ENCODE peak calls at places on chromosomes 13 and 19, in ten cellular contexts. One of them, this sample, is unnamed.

GRCh38 chr19:38880076-38880881 is 2.2 kb upstream of the RINL start:
- DNase-seq in esophagus muscularis mucosa: no peak
- DNase-seq in breast epithelium: no peak
- DNase-seq in HepG2: no peak
- DNase-seq in GM23338: peak; percentile 62
- DNase-seq in prostate gland: no peak
- DNase-seq in HCT116: no peak
- DNase-seq in transverse colon: no peak
- DNase-seq in endothelial cell of umbilical vein: no peak
- DNase-seq in Panc1: no peak
- DNase-seq in this sample: no peak

GRCh38 chr13:67043901-67044300 is 186.2 kb downstream of the PCDH9 start:
- DNase-seq in endothelial cell of umbilical vein: peak; percentile 22
- DNase-seq in Panc1: no peak
- DNase-seq in HCT116: no peak
- DNase-seq in breast epithelium: no peak
- DNase-seq in transverse colon: no peak
- DNase-seq in esophagus muscularis mucosa: no peak
- DNase-seq in GM23338: no peak
- DNase-seq in HepG2: no peak
- DNase-seq in prostate gland: no peak
- DNase-seq in this sample: no peak

GRCh38 chr19:31214086-31214485 is 135.2 kb downstream of the TSHZ3 start:
- DNase-seq in HCT116: no peak
- DNase-seq in HepG2: no peak
- DNase-seq in esophagus muscularis mucosa: no peak
- DNase-seq in GM23338: no peak
- DNase-seq in prostate gland: peak; percentile 38
- DNase-seq in breast epithelium: peak; percentile 94
- DNase-seq in Panc1: peak; percentile 80
- DNase-seq in transverse colon: peak; percentile 69
- DNase-seq in endothelial cell of umbilical vein: peak; percentile 17
- DNase-seq in this sample: peak; percentile 63

GRCh38 chr19:44848036-44848804 is 2.1 kb downstream of the NECTIN2 start:
- DNase-seq in esophagus muscularis mucosa: no peak
- DNase-seq in HCT116: no peak
- DNase-seq in endothelial cell of umbilical vein: peak; percentile 89
- DNase-seq in Panc1: no peak
- DNase-seq in breast epithelium: peak; percentile 38
- DNase-seq in GM23338: peak; percentile 87
- DNase-seq in transverse colon: no peak
- DNase-seq in HepG2: no peak
- DNase-seq in prostate gland: peak; percentile 21
- DNase-seq in this sample: no peak

GRCh38 chr13:59982631-59983382 is 180.9 kb downstream of the DIAPH3 start:
- DNase-seq in esophagus muscularis mucosa: no peak
- DNase-seq in breast epithelium: no peak
- DNase-seq in transverse colon: no peak
- DNase-seq in Panc1: no peak
- DNase-seq in prostate gland: no peak
- DNase-seq in endothelial cell of umbilical vein: no peak
- DNase-seq in GM23338: no peak
- DNase-seq in HCT116: no peak
- DNase-seq in HepG2: no peak
- DNase-seq in this sample: no peak

GRCh38 chr19:47049307-47049700 is 880 bp upstream of the TMEM160 start:
- DNase-seq in HCT116: no peak
- DNase-seq in HepG2: no peak
- DNase-seq in prostate gland: no peak
- DNase-seq in GM23338: peak; percentile 87
- DNase-seq in breast epithelium: no peak
- DNase-seq in esophagus muscularis mucosa: no peak
- DNase-seq in endothelial cell of umbilical vein: no peak
- DNase-seq in transverse colon: no peak
- DNase-seq in Panc1: no peak
- DNase-seq in this sample: no peak

GRCh38 chr13:112771139-112771876 is 81.5 kb downstream of the ATP11A start:
- DNase-seq in transverse colon: no peak
- DNase-seq in prostate gland: no peak
- DNase-seq in GM23338: no peak
- DNase-seq in Panc1: no peak
- DNase-seq in HCT116: no peak
- DNase-seq in breast epithelium: no peak
- DNase-seq in HepG2: no peak
- DNase-seq in esophagus muscularis mucosa: no peak
- DNase-seq in endothelial cell of umbilical vein: no peak
- DNase-seq in this sample: no peak

GRCh38 chr19:38135150-38135998 is 88.6 kb downstream of the DPF1 start:
- DNase-seq in endothelial cell of umbilical vein: no peak
- DNase-seq in breast epithelium: no peak
- DNase-seq in esophagus muscularis mucosa: no peak
- DNase-seq in transverse colon: no peak
- DNase-seq in prostate gland: no peak
- DNase-seq in HepG2: no peak
- DNase-seq in Panc1: no peak
- DNase-seq in GM23338: no peak
- DNase-seq in HCT116: no peak
- DNase-seq in this sample: no peak

GRCh38 chr19:24040621-24041020 is 46.4 kb upstream of the ZNF254 start:
- DNase-seq in prostate gland: no peak
- DNase-seq in Panc1: no peak
- DNase-seq in esophagus muscularis mucosa: no peak
- DNase-seq in transverse colon: no peak
- DNase-seq in HepG2: no peak
- DNase-seq in HCT116: no peak
- DNase-seq in breast epithelium: no peak
- DNase-seq in GM23338: no peak
- DNase-seq in endothelial cell of umbilical vein: no peak
- DNase-seq in this sample: no peak

GRCh38 chr19:30167976-30168635 is 204.1 kb upstream of the ZNF536 start:
- DNase-seq in endothelial cell of umbilical vein: no peak
- DNase-seq in HCT116: no peak
- DNase-seq in breast epithelium: no peak
- DNase-seq in esophagus muscularis mucosa: peak; percentile 84
- DNase-seq in Panc1: no peak
- DNase-seq in prostate gland: no peak
- DNase-seq in transverse colon: no peak
- DNase-seq in GM23338: no peak
- DNase-seq in HepG2: no peak
- DNase-seq in this sample: no peak

GRCh38 chr13:23871616-23872220 is 17.5 kb downstream of the MIPEP start:
- DNase-seq in HepG2: peak; percentile 39
- DNase-seq in esophagus muscularis mucosa: no peak
- DNase-seq in prostate gland: no peak
- DNase-seq in GM23338: peak; percentile 16
- DNase-seq in Panc1: no peak
- DNase-seq in endothelial cell of umbilical vein: peak; percentile 27
- DNase-seq in HCT116: no peak
- DNase-seq in transverse colon: no peak
- DNase-seq in breast epithelium: no peak
- DNase-seq in this sample: no peak

GRCh38 chr19:45789035-45789786 is 3.4 kb downstream of the DMWD start:
- DNase-seq in breast epithelium: no peak
- DNase-seq in esophagus muscularis mucosa: no peak
- DNase-seq in HepG2: no peak
- DNase-seq in Panc1: no peak
- DNase-seq in transverse colon: no peak
- DNase-seq in prostate gland: no peak
- DNase-seq in endothelial cell of umbilical vein: no peak
- DNase-seq in GM23338: no peak
- DNase-seq in HCT116: no peak
- DNase-seq in this sample: no peak

GRCh38 chr19:33306191-33306590 is 3.9 kb upstream of the CEBPA start:
- DNase-seq in breast epithelium: no peak
- DNase-seq in esophagus muscularis mucosa: no peak
- DNase-seq in transverse colon: no peak
- DNase-seq in HepG2: no peak
- DNase-seq in GM23338: no peak
- DNase-seq in HCT116: no peak
- DNase-seq in prostate gland: no peak
- DNase-seq in endothelial cell of umbilical vein: no peak
- DNase-seq in Panc1: no peak
- DNase-seq in this sample: no peak

GRCh38 chr19:44878119-44878865 is 12.8 kb upstream of the TOMM40 start:
- DNase-seq in prostate gland: no peak
- DNase-seq in esophagus muscularis mucosa: no peak
- DNase-seq in HCT116: no peak
- DNase-seq in transverse colon: no peak
- DNase-seq in endothelial cell of umbilical vein: no peak
- DNase-seq in HepG2: no peak
- DNase-seq in Panc1: no peak
- DNase-seq in GM23338: no peak
- DNase-seq in breast epithelium: no peak
- DNase-seq in this sample: no peak

GRCh38 chr13:26987614-26988013 is 184.0 kb downstream of the USP12 start:
- DNase-seq in prostate gland: no peak
- DNase-seq in endothelial cell of umbilical vein: no peak
- DNase-seq in breast epithelium: no peak
- DNase-seq in GM23338: no peak
- DNase-seq in Panc1: no peak
- DNase-seq in HCT116: no peak
- DNase-seq in HepG2: no peak
- DNase-seq in esophagus muscularis mucosa: no peak
- DNase-seq in transverse colon: no peak
- DNase-seq in this sample: no peak

GRCh38 chr19:42076375-42076944 is 494 bp downstream of the ZNF574 start:
- DNase-seq in prostate gland: no peak
- DNase-seq in HCT116: no peak
- DNase-seq in transverse colon: peak; percentile 58
- DNase-seq in Panc1: no peak
- DNase-seq in endothelial cell of umbilical vein: no peak
- DNase-seq in GM23338: peak; percentile 65
- DNase-seq in HepG2: no peak
- DNase-seq in esophagus muscularis mucosa: no peak
- DNase-seq in breast epithelium: peak; percentile 37
- DNase-seq in this sample: no peak

GRCh38 chr13:65342938-65343337 is 1887.2 kb downstream of the PCDH9 start:
- DNase-seq in endothelial cell of umbilical vein: no peak
- DNase-seq in transverse colon: no peak
- DNase-seq in prostate gland: no peak
- DNase-seq in breast epithelium: no peak
- DNase-seq in esophagus muscularis mucosa: no peak
- DNase-seq in Panc1: no peak
- DNase-seq in HCT116: no peak
- DNase-seq in HepG2: no peak
- DNase-seq in GM23338: no peak
- DNase-seq in this sample: no peak

GRCh38 chr19:28694812-28695211 is 518.1 kb downstream of the UQCRFS1 start:
- DNase-seq in breast epithelium: no peak
- DNase-seq in transverse colon: no peak
- DNase-seq in esophagus muscularis mucosa: no peak
- DNase-seq in HCT116: no peak
- DNase-seq in HepG2: no peak
- DNase-seq in GM23338: no peak
- DNase-seq in Panc1: no peak
- DNase-seq in prostate gland: no peak
- DNase-seq in endothelial cell of umbilical vein: no peak
- DNase-seq in this sample: no peak

GRCh38 chr19:21850636-21851255 is 14.8 kb upstream of the ZNF43 start:
- DNase-seq in endothelial cell of umbilical vein: no peak
- DNase-seq in GM23338: no peak
- DNase-seq in transverse colon: no peak
- DNase-seq in Panc1: no peak
- DNase-seq in HCT116: no peak
- DNase-seq in prostate gland: no peak
- DNase-seq in HepG2: no peak
- DNase-seq in breast epithelium: no peak
- DNase-seq in esophagus muscularis mucosa: no peak
- DNase-seq in this sample: no peak
- TF ChIP-seq POLR2AphosphoS5 in endothelial cell of umbilical vein: no peak
- TF ChIP-seq POLR2AphosphoS5 in GM23338: no peak
- TF ChIP-seq POLR2AphosphoS5 in transverse colon: no peak
- TF ChIP-seq POLR2AphosphoS5 in Panc1: no peak
- TF ChIP-seq POLR2AphosphoS5 in HCT116: no peak
- TF ChIP-seq POLR2AphosphoS5 in prostate gland: no peak
- TF ChIP-seq POLR2AphosphoS5 in HepG2: no peak
- TF ChIP-seq POLR2AphosphoS5 in breast epithelium: no peak
- TF ChIP-seq POLR2AphosphoS5 in esophagus muscularis mucosa: no peak
- TF ChIP-seq POLR2AphosphoS5 in this sample: no peak

GRCh38 chr13:99980201-99981114 is 1.1 kb upstream of the ZIC2 start:
- DNase-seq in prostate gland: peak; percentile 32
- DNase-seq in GM23338: peak; percentile 85
- DNase-seq in breast epithelium: peak; percentile 38
- DNase-seq in HCT116: peak; percentile 52
- DNase-seq in Panc1: no peak
- DNase-seq in HepG2: no peak
- DNase-seq in endothelial cell of umbilical vein: peak; percentile 47
- DNase-seq in transverse colon: peak; percentile 69
- DNase-seq in esophagus muscularis mucosa: no peak
- DNase-seq in this sample: peak; percentile 69
- TF ChIP-seq CTCF in prostate gland: no peak
- TF ChIP-seq CTCF in GM23338: no peak
- TF ChIP-seq CTCF in breast epithelium: no peak
- TF ChIP-seq CTCF in HCT116: no peak
- TF ChIP-seq CTCF in Panc1: peak; percentile 21
- TF ChIP-seq CTCF in HepG2: peak; percentile 53
- TF ChIP-seq CTCF in endothelial cell of umbilical vein: no peak
- TF ChIP-seq CTCF in transverse colon: no peak
- TF ChIP-seq CTCF in esophagus muscularis mucosa: no peak
- TF ChIP-seq CTCF in this sample: no peak

GRCh38 chr19:35328851-35329285 is at the start of gene CD22:
- DNase-seq in endothelial cell of umbilical vein: no peak
- DNase-seq in transverse colon: no peak
- DNase-seq in HepG2: no peak
- DNase-seq in Panc1: no peak
- DNase-seq in GM23338: no peak
- DNase-seq in prostate gland: no peak
- DNase-seq in esophagus muscularis mucosa: no peak
- DNase-seq in breast epithelium: no peak
- DNase-seq in HCT116: no peak
- DNase-seq in this sample: no peak
- TF ChIP-seq POLR2AphosphoS5 in endothelial cell of umbilical vein: no peak
- TF ChIP-seq POLR2AphosphoS5 in transverse colon: peak; percentile 41
- TF ChIP-seq POLR2AphosphoS5 in HepG2: no peak
- TF ChIP-seq POLR2AphosphoS5 in Panc1: no peak
- TF ChIP-seq POLR2AphosphoS5 in GM23338: no peak
- TF ChIP-seq POLR2AphosphoS5 in prostate gland: no peak
- TF ChIP-seq POLR2AphosphoS5 in esophagus muscularis mucosa: no peak
- TF ChIP-seq POLR2AphosphoS5 in breast epithelium: no peak
- TF ChIP-seq POLR2AphosphoS5 in HCT116: no peak
- TF ChIP-seq POLR2AphosphoS5 in this sample: no peak

DNA sequence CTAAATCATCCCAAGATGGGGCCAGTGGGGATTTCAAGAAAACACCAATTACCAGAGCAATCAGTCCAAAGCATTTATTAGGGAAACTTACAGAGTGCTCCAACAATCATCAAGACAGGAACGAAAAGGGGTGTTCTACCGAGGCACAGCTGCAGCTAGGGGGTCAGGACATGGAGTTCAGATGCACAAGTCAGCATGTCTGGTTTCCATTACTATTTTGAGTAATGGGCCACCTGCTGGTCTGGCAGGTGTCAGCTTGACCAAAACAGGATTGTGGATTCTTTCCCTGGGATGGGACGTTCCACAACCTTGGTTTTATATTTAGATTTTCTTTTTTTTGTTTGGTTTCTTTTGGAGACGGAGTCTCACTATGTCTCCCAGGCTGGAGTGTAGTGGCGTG is 3.9 kb upstream of the UBL5 start:
- DNase-seq in Panc1: no peak
- DNase-seq in esophagus muscularis mucosa: no peak
- DNase-seq in GM23338: no peak
- DNase-seq in transverse colon: no peak
- DNase-seq in endothelial cell of umbilical vein: no peak
- DNase-seq in breast epithelium: no peak
- DNase-seq in HCT116: no peak
- DNase-seq in HepG2: no peak
- DNase-seq in prostate gland: no peak
- DNase-seq in this sample: no peak
- TF ChIP-seq CTCF in Panc1: no peak
- TF ChIP-seq CTCF in esophagus muscularis mucosa: no peak
- TF ChIP-seq CTCF in GM23338: no peak
- TF ChIP-seq CTCF in transverse colon: no peak
- TF ChIP-seq CTCF in endothelial cell of umbilical vein: no peak
- TF ChIP-seq CTCF in breast epithelium: no peak
- TF ChIP-seq CTCF in HCT116: no peak
- TF ChIP-seq CTCF in HepG2: peak; percentile 9
- TF ChIP-seq CTCF in prostate gland: no peak
- TF ChIP-seq CTCF in this sample: no peak

This sample was measured in stomach.